ENCODE peak calls at places on chromosomes 4 and X, in four cellular contexts. L is SK-N-SH, T is GM12878, I is H1. F is an unnamed sample.

GRCh38 chrX:41014776-41015175 is 70.5 kb upstream of the USP9X start:
- DNase-seq in T (no peak), I (no peak), L (no peak), F (no peak)

GRCh38 chr4:142293536-142293935 is 552.6 kb downstream of the INPP4B start:
- DNase-seq in I (no peak), T (no peak), L (no peak), F (no peak)

GRCh38 chr4:76993787-76994641 is 44.5 kb downstream of the SEPTIN11 start:
- DNase-seq in L (no peak), I (no peak), T (peak; percentile 73), F (no peak)

GRCh38 chrX:51395807-51396728 is 63.4 kb downstream of the NUDT10 start:
- DNase-seq in L (peak; percentile 73), I (peak; percentile 43), T (no peak), F (peak; percentile 20)

GRCh38 chr4:170395773-170396172 is 306.0 kb upstream of the AADAT start:
- DNase-seq in I (no peak), L (no peak), T (no peak), F (no peak)

GRCh38 chr4:30754021-30754420 is 33.9 kb downstream of the PCDH7 start:
- DNase-seq in T (no peak), L (no peak), I (no peak), F (no peak)

GRCh38 chr4:60737858-60738257 is 462.3 kb upstream of the ADGRL3 start:
- DNase-seq in L (no peak), T (no peak), I (no peak), F (no peak)

GRCh38 chr4:87574996-87575395 is 33.3 kb upstream of the DSPP start:
- DNase-seq in T (no peak), L (no peak), I (no peak), F (no peak)

GRCh38 chrX:143429831-143430230 is 87.4 kb downstream of the SPANXN3 start:
- DNase-seq in I (no peak), T (no peak), L (no peak), F (no peak)

GRCh38 chr4:89121711-89122387 is 10.5 kb downstream of the TIGD2 start:
- DNase-seq in L (no peak), T (no peak), I (no peak), F (no peak)

GRCh38 chr4:22410645-22411247 is 105.1 kb downstream of the ADGRA3 start:
- DNase-seq in L (no peak), I (no peak), T (no peak), F (no peak)

GRCh38 chr4:174318829-174319764 is 35.4 kb downstream of the CEP44 start:
- DNase-seq in I (no peak), L (peak; percentile 34), T (no peak), F (peak; percentile 30)

GRCh38 chr4:113579360-113579759 is 182.2 kb downstream of the CAMK2D start:
- DNase-seq in L (no peak), T (no peak), I (no peak), F (no peak)
- TF ChIP-seq NRF1 in L (no peak), T (no peak), I (no peak), F (no peak)

GRCh38 chr4:172850838-172851237 is 317.8 kb upstream of the GALNT7 start:
- DNase-seq in I (no peak), L (no peak), T (no peak), F (no peak)
- TF ChIP-seq NRF1 in I (no peak), L (no peak), T (no peak), F (no peak)

GRCh38 chr4:95637047-95637600 is 88.4 kb upstream of the UNC5C start:
- DNase-seq in L (peak; percentile 42), T (no peak), I (no peak), F (no peak)
- TF ChIP-seq NRF1 in L (no peak), T (no peak), I (no peak), F (no peak)

DNA sequence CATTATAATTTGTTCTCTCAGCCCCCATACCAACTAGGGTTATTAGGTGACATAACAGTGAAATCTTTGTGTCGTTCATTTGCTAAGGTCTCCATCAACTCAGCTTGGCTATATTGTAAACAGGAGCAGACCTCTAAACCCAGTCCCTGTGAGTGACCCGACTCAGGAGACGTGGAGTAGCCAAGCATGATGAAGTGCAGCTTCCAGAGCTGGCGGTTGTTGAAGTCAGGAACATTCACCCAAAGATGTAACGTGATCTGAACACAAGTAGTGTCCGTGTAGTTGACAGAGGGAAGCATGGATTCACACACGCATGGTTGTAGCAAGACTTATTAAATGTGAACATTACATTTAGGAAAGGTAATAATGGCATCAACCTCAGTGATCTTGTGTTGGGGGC is 102.3 kb downstream of the FAM193A start:
- DNase-seq in L (no peak), I (no peak), T (no peak), F (no peak)
- TF ChIP-seq NRF1 in L (no peak), I (no peak), T (no peak), F (no peak)

GRCh38 chrX:24396930-24397277 is 36.5 kb downstream of the SUPT20HL1 start:
- DNase-seq in T (no peak), I (no peak), L (no peak), F (no peak)

GRCh38 chrX:24395775-24396174 is 35.3 kb downstream of the SUPT20HL1 start:
- DNase-seq in I (no peak), T (peak; percentile 51), L (peak; percentile 54), F (peak; percentile 54)

GRCh38 chrX:24396236-24396929 is 35.9 kb downstream of the SUPT20HL1 start:
- DNase-seq in L (no peak), I (no peak), T (no peak), F (no peak)

GRCh38 chrX:24398766-24399165 is 38.3 kb downstream of the SUPT20HL1 start:
- DNase-seq in L (no peak), I (no peak), T (no peak), F (no peak)
- TF ChIP-seq NRF1 in L (no peak), I (no peak), T (no peak), F (no peak)

DNA sequence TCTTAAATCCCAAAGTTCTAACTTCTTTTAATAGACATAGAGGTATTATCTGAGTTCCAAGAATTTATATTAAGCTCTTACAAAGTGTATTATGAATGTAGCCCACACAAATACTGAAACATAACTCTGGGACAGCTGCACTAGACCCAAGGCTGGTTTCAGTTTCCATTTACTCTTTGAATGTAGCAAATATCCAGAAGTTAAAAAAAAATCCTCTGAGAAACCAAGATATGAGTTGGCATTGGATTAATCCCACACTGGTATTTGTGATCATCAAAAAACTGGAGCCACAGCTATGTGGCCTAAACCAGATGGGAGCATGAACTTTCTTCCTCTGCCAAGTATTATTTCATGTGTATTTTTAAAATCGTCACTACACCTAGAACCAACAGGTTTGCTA is 23.6 kb upstream of the SMPX start:
- DNase-seq in T (no peak), L (no peak), I (no peak), F (no peak)
- TF ChIP-seq NRF1 in T (no peak), L (no peak), I (no peak), F (no peak)